ENCODE peak calls at places on chromosomes 1 and 21, in nine cellular contexts. L, J, U, E, B, R, Y, K and X are unnamed samples.

GRCh38 chr1:151756291-151756690 is 7.0 kb downstream of the MRPL9 start:
- DNase-seq in B (no peak), E (no peak), L (peak), R (no peak), K (no peak), J (no peak), U (no peak), Y (no peak), X (no peak)

GRCh38 chr1:205576011-205576410 is 55.8 kb downstream of the ELK4 start:
- DNase-seq in K (no peak), R (no peak), L (no peak), B (no peak), J (no peak), U (no peak), E (no peak), Y (no peak), X (no peak)

GRCh38 chr1:15453773-15454172 is 2.8 kb upstream of the CELA2A start:
- DNase-seq in U (no peak), L (no peak), J (no peak), E (no peak), B (no peak), R (no peak), K (no peak), Y (no peak), X (no peak)

GRCh38 chr21:32412998-32413504 is 545 bp downstream of the EVA1C start:
- DNase-seq in U (no peak), K (peak), J (peak), E (no peak), R (no peak), Y (no peak), L (peak), B (no peak), X (no peak)

GRCh38 chr21:45078877-45079281 is 4.5 kb downstream of the ADARB1 start:
- DNase-seq in E (no peak), U (peak), J (no peak), Y (no peak), K (no peak), R (no peak), B (peak), L (peak), X (no peak)

GRCh38 chr1:69930396-69930795 is 275.0 kb downstream of the LRRC40 start:
- DNase-seq in Y (no peak), E (no peak), R (no peak), B (no peak), L (peak), U (no peak), J (no peak), K (no peak), X (no peak)

GRCh38 chr1:157154940-157155514 is 16.8 kb upstream of the ETV3 start:
- DNase-seq in L (peak), Y (peak), B (no peak), J (peak), K (peak), R (peak), U (no peak), E (no peak), X (no peak)

GRCh38 chr1:196355206-196355786 is 252.9 kb downstream of the KCNT2 start:
- DNase-seq in R (no peak), B (peak), U (no peak), L (peak), Y (peak), K (no peak), E (no peak), J (no peak), X (no peak)

GRCh38 chr1:3598051-3598471 is 13.2 kb downstream of the MEGF6 start:
- DNase-seq in J (peak), R (no peak), B (peak), K (no peak), U (no peak), L (no peak), E (no peak), Y (no peak), X (no peak)

GRCh38 chr1:230303822-230304221 is 122.3 kb downstream of the PGBD5 start:
- DNase-seq in E (no peak), K (no peak), J (no peak), B (no peak), R (no peak), Y (no peak), U (peak), L (peak), X (peak)

GRCh38 chr1:217190359-217190758 is 440.5 kb downstream of the GPATCH2 start:
- DNase-seq in L (no peak), U (no peak), K (no peak), B (no peak), Y (no peak), R (no peak), E (no peak), J (no peak), X (no peak)

GRCh38 chr21:9741343-9741742 is 780.0 kb upstream of the TPTE start:
- DNase-seq in U (no peak), E (no peak), K (no peak), Y (no peak), J (no peak), L (no peak), B (no peak), R (no peak), X (no peak)

GRCh38 chr1:87961992-87962391 is 633.3 kb downstream of the LMO4 start:
- DNase-seq in E (no peak), U (peak), Y (no peak), J (no peak), K (no peak), R (no peak), L (peak), B (no peak), X (no peak)

GRCh38 chr1:213281610-213282316 is 230.7 kb downstream of the RPS6KC1 start:
- DNase-seq in Y (no peak), K (no peak), U (no peak), B (no peak), R (no peak), L (no peak), E (no peak), J (no peak), X (no peak)

GRCh38 chr1:222654849-222655248 is 37.0 kb downstream of the MIA3 start:
- DNase-seq in J (peak), B (peak), Y (no peak), R (no peak), K (peak), E (no peak), L (no peak), U (peak), X (no peak)

GRCh38 chr1:219676012-219676770 is 63.3 kb upstream of the ZC3H11B start:
- DNase-seq in B (no peak), L (peak), Y (no peak), J (no peak), K (no peak), U (no peak), E (no peak), R (no peak), X (no peak)

GRCh38 chr1:218284377-218284916 is 646 bp upstream of the RRP15 start:
- DNase-seq in J (peak), E (no peak), K (no peak), B (no peak), L (no peak), U (no peak), Y (no peak), R (no peak), X (peak)

GRCh38 chr1:225737179-225737578 is 40.4 kb upstream of the SRP9 start:
- DNase-seq in Y (peak), U (no peak), E (no peak), L (peak), K (no peak), B (no peak), R (peak), J (no peak), X (no peak)

GRCh38 chr1:30418426-30419245 is 304.7 kb downstream of the MATN1 start:
- DNase-seq in R (no peak), J (no peak), E (no peak), U (no peak), K (no peak), Y (no peak), L (no peak), B (no peak), X (no peak)

GRCh38 chr1:32241011-32241763 is 5.8 kb upstream of the FAM167B start:
- DNase-seq in J (peak), R (peak), E (no peak), L (peak), Y (peak), U (no peak), K (peak), B (peak), X (no peak)

GRCh38 chr1:111538343-111539035 is 35.1 kb upstream of the ADORA3 start:
- DNase-seq in B (no peak), L (peak), J (no peak), R (peak), K (no peak), U (no peak), Y (no peak), E (no peak), X (peak)

GRCh38 chr1:112706505-112707216 is at the start of gene RHOC:
- DNase-seq in E (no peak), L (peak), U (no peak), R (peak), B (peak), J (peak), K (peak), Y (no peak), X (no peak)

GRCh38 chr1:114455102-114455785 is 55.8 kb downstream of the TRIM33 start:
- DNase-seq in U (no peak), B (no peak), R (no peak), L (peak), J (no peak), K (no peak), E (no peak), Y (no peak), X (peak)

GRCh38 chr1:52469108-52469507 is 64.7 kb downstream of the PRPF38A start:
- DNase-seq in E (no peak), L (no peak), R (no peak), U (no peak), B (no peak), K (no peak), J (no peak), Y (no peak), X (no peak)

GRCh38 chr1:113325039-113325438 is 65.3 kb upstream of the MAGI3 start:
- DNase-seq in B (no peak), Y (peak), K (no peak), U (no peak), E (no peak), R (peak), L (no peak), J (no peak), X (peak)

GRCh38 chr21:43331962-43332458 is 94.9 kb downstream of the SIK1 start:
- DNase-seq in Y (peak), J (peak), E (no peak), K (peak), L (peak), U (no peak), B (no peak), R (no peak), X (peak)

GRCh38 chr21:32562426-32562825 is 22.9 kb downstream of the TCP10L start:
- DNase-seq in U (peak), K (peak), E (no peak), B (no peak), R (no peak), J (no peak), Y (no peak), L (peak), X (peak)

GRCh38 chr21:46008893-46009635 is 27.5 kb downstream of the COL6A1 start:
- DNase-seq in L (no peak), U (no peak), Y (no peak), B (no peak), E (no peak), J (no peak), K (no peak), R (no peak), X (no peak)

GRCh38 chr1:55213029-55213884 is 1.9 kb downstream of the USP24 start:
- DNase-seq in K (no peak), L (no peak), Y (no peak), J (no peak), R (no peak), E (no peak), U (no peak), B (peak), X (no peak)

GRCh38 chr1:211382714-211383480 is 56.3 kb downstream of the TRAF5 start:
- DNase-seq in E (peak), R (peak), L (peak), K (peak), U (peak), J (peak), Y (peak), B (peak), X (peak)

DNA sequence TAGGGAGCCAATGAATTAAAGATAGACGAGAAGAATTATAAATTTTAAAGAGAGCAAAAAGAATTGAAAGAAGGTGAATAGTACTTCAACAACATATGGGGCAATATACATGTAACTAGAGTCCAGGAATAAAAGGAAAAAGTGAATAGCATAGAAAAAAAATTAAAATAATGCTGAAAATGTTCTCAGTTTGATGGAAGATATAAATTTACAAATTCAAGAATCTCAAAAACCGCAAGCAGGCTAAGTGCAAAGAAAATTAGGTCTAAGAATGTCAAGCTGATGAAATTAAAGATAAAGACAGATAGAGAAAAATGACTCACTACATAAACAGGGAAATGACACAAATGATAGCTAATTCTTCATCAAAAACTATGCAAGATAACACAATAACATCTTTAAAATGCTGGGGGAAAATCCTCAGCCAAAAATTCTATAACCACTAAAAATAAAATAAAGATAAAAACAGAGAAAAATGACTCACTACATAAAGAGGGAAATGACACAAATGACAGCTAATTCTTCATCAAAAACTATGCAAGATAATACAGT is 326.3 kb downstream of the TBX15 start:
- DNase-seq in L (no peak), E (no peak), K (no peak), R (no peak), U (no peak), J (no peak), B (no peak), Y (no peak), X (no peak)
- H3K4me3 ChIP-seq in L (no peak), E (no peak), K (no peak), R (no peak), U (no peak), J (no peak), B (no peak), Y (no peak), X (no peak)

DNA sequence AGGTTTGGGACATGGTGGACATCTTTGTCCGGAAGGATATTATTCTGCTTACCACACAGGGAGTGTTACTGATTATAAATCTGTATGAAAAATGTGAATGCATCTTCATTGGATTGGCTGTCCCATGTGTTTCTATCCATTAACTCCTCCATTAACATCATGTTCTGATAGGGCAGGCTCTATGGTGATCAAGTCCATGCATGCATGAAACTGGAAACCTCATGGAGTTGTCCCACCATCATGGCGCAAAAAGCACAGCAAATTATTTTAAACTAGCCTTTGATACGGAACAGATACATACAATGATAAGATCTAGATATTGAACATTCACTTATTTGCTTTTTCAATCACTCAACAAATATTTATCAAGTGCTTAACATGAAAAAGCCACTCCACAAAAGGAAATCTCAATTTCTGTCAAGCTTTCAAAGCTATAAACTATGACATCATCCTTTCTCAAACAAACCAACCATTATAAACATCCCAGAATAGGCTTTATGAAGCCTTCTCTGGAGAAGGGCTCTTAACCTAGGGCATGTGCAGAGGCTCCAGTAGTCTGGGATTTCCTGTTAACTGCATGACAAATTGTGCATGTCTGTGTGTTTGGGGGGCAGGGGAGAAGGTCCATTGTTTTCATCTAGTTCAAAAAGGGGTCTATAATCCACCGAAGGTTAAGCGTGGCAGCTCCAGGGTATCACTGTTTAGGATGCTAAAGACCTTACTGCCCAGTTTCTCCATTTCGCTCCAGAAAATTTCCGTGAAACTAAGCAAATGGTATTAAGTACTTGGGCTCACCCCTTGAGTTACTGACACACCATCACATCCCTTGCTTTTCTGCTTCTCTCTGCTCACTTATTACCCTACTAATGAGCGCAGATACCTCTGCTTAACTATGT is 46.1 kb downstream of the ADAMTS1 start:
- DNase-seq in K (no peak), J (peak), U (no peak), L (peak), B (no peak), Y (no peak), R (no peak), E (no peak), X (no peak)
- TF ChIP-seq CTCF in K (no peak), J (no peak), U (no peak), L (no peak), B (no peak), Y (no peak), R (no peak), E (no peak), X (no peak)

GRCh38 chr1:228085287-228085926 is 2.9 kb downstream of the ARF1 start:
- DNase-seq in J (peak), K (no peak), R (peak), E (no peak), L (peak), B (no peak), U (peak), Y (no peak), X (no peak)

GRCh38 chr1:228090613-228091081 is 8.1 kb downstream of the ARF1 start:
- DNase-seq in E (no peak), B (no peak), J (no peak), R (no peak), K (no peak), U (no peak), Y (no peak), L (peak), X (no peak)

GRCh38 chr1:228088586-228089498 is 6.3 kb downstream of the ARF1 start:
- DNase-seq in E (no peak), R (no peak), U (no peak), Y (no peak), L (no peak), J (peak), B (no peak), K (peak), X (no peak)

GRCh38 chr1:228089520-228090380 is 7.2 kb downstream of the ARF1 start:
- DNase-seq in K (peak), L (no peak), U (no peak), B (no peak), E (no peak), R (no peak), Y (no peak), J (peak), X (no peak)

DNA sequence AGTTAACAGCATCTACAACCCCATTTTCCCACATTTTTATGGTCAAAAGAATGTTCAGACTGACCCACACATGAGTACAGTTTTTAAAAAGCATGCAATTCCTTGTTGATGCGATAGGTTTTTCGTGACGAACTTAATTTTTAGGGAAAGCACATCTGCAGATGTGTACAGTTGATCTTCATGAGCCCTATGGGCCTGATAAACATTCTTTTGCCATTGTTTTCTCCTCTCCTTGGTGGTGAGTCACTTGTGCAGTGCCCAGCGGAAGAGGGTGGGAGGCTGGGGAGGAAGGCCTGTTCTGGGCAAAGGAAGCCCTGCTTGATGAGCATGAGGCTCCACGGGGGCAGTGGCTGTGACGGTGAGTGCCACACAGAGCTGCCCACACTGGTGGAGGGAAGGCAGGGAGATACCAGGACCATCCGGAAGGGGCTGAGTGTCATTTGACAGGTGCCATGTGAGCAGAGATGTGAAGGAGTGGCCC is 5.3 kb downstream of the ARF1 start:
- DNase-seq in L (peak), R (peak), Y (no peak), K (no peak), U (peak), E (no peak), J (peak), B (no peak), X (no peak)
- H3K4me3 ChIP-seq in L (peak), R (peak), Y (no peak), K (peak), U (peak), E (no peak), J (peak), B (no peak), X (no peak)

GRCh38 chr1:201100169-201100930 is 11.9 kb downstream of the CACNA1S start:
- DNase-seq in Y (no peak), B (no peak), E (no peak), L (no peak), R (no peak), K (no peak), J (no peak), U (no peak), X (no peak)
- TF ChIP-seq CTCF in Y (no peak), B (no peak), E (no peak), L (no peak), R (no peak), K (no peak), J (no peak), U (no peak), X (no peak)

DNA sequence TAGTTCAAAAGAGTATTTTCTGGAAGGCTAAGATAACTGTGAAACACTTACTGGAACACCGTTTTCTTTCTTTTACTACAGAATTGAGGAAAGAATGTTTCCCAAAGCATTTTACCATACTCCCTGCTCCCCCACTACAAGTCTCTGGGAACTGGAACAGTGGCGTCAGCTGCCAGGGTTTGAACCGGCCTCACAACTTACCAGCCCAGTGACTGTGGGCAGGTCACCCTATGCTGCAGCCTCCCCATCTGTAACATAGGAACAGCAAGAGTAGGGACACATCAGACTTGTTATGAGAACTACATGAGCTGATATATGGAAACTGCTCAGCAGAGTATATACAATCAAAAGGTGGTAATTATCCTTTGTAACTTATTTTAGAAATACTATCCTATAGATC is 91.5 kb downstream of the PTPN14 start:
- DNase-seq in Y (no peak), R (no peak), L (no peak), E (no peak), U (no peak), J (no peak), B (no peak), K (no peak), X (no peak)
- H3K4me3 ChIP-seq in Y (no peak), R (no peak), L (no peak), E (no peak), U (no peak), J (no peak), B (no peak), K (no peak), X (no peak)